ENCODE peak calls at places on chromosomes 13 and 19, in seven cellular contexts. Q, Y, J, S, D, N and A are unnamed samples.

GRCh38 chr13:64127856-64128255 is 2712.2 kb upstream of the PCDH20 start:
- DNase-seq in Q (no peak), Y (no peak), J (no peak), S (no peak), D (no peak), N (no peak), A (no peak)

GRCh38 chr13:66895780-66896179 is 334.4 kb downstream of the PCDH9 start:
- DNase-seq in Q (no peak), Y (no peak), J (no peak), S (no peak), D (no peak), N (no peak), A (no peak)

GRCh38 chr13:26589754-26590153 is 32.3 kb downstream of the WASF3 start:
- DNase-seq in Q (no peak), Y (no peak), J (no peak), S (no peak), D (peak), N (no peak), A (no peak)

GRCh38 chr19:6765738-6766356 is 1.4 kb downstream of the SH2D3A start:
- DNase-seq in Q (no peak), Y (no peak), J (no peak), S (peak), D (no peak), N (no peak), A (peak)

GRCh38 chr13:99660101-99660500 is 158.8 kb downstream of the TM9SF2 start:
- DNase-seq in Q (no peak), Y (no peak), J (no peak), S (no peak), D (no peak), N (no peak), A (no peak)

GRCh38 chr13:41352935-41353801 is 42.1 kb downstream of the NAA16 start:
- DNase-seq in Q (no peak), Y (peak), J (peak), S (no peak), D (peak), N (no peak), A (no peak)

GRCh38 chr19:4208385-4209094 is 20.8 kb upstream of the EBI3 start:
- DNase-seq in Q (no peak), Y (no peak), J (no peak), S (no peak), D (no peak), N (no peak), A (no peak)

GRCh38 chr19:33063356-33064116 is 1.2 kb downstream of the RHPN2 start:
- DNase-seq in Q (peak), Y (peak), J (no peak), S (peak), D (peak), N (no peak), A (no peak)

GRCh38 chr19:33621065-33621785 is 528 bp upstream of the CHST8 start:
- DNase-seq in Q (no peak), Y (no peak), J (no peak), S (no peak), D (no peak), N (no peak), A (no peak)

GRCh38 chr13:27599845-27600553 is 20.3 kb downstream of the LNX2 start:
- DNase-seq in Q (no peak), Y (no peak), J (no peak), S (no peak), D (peak), N (no peak), A (no peak)

GRCh38 chr19:45163156-45163555 is 2.4 kb upstream of the NKPD1 start:
- DNase-seq in Q (no peak), Y (no peak), J (no peak), S (no peak), D (no peak), N (no peak), A (no peak)

GRCh38 chr19:55486971-55487883 is 1.0 kb upstream of the SSC5D start:
- DNase-seq in Q (no peak), Y (peak), J (no peak), S (no peak), D (peak), N (peak), A (no peak)

GRCh38 chr13:113086991-113087922 is 18.3 kb upstream of the F7 start:
- DNase-seq in Q (no peak), Y (no peak), J (no peak), S (no peak), D (no peak), N (peak), A (no peak)

GRCh38 chr13:94706101-94706853 is 6.1 kb downstream of the SOX21 start:
- DNase-seq in Q (no peak), Y (no peak), J (no peak), S (no peak), D (no peak), N (no peak), A (no peak)

GRCh38 chr19:3340340-3340739 is 26.0 kb upstream of the NFIC start:
- DNase-seq in Q (no peak), Y (no peak), J (no peak), S (no peak), D (no peak), N (no peak), A (no peak)

GRCh38 chr19:41353466-41354342 is at the start of gene TGFB1:
- DNase-seq in Q (peak), Y (peak), J (peak), S (peak), D (peak), N (peak), A (peak)

GRCh38 chr19:38655148-38655824 is 7.8 kb downstream of the ACTN4 start:
- DNase-seq in Q (no peak), Y (no peak), J (no peak), S (no peak), D (no peak), N (no peak), A (no peak)

GRCh38 chr19:1851581-1852293 is 3.5 kb upstream of the REXO1 start:
- DNase-seq in Q (peak), Y (no peak), J (no peak), S (no peak), D (no peak), N (no peak), A (no peak)

GRCh38 chr13:79435549-79435948 is 29.5 kb upstream of the RBM26 start:
- DNase-seq in Q (no peak), Y (no peak), J (no peak), S (no peak), D (peak), N (no peak), A (no peak)

GRCh38 chr19:14393303-14393702 is 12.1 kb downstream of the ADGRE5 start:
- DNase-seq in Q (no peak), Y (no peak), J (no peak), S (no peak), D (no peak), N (no peak), A (no peak)

GRCh38 chr19:2039959-2040646 is 10.9 kb downstream of the MKNK2 start:
- DNase-seq in Q (peak), Y (no peak), J (no peak), S (no peak), D (no peak), N (no peak), A (no peak)

GRCh38 chr13:72788831-72789230 is 6.9 kb downstream of the PIBF1 start:
- DNase-seq in Q (no peak), Y (no peak), J (no peak), S (no peak), D (no peak), N (no peak), A (no peak)

GRCh38 chr13:83221256-83221655 is 661.0 kb downstream of the SLITRK1 start:
- DNase-seq in Q (no peak), Y (no peak), J (no peak), S (no peak), D (no peak), N (no peak), A (no peak)

GRCh38 chr13:51844862-51845573 is at the start of gene TMEM272:
- DNase-seq in Q (peak), Y (peak), J (no peak), S (peak), D (no peak), N (peak), A (peak)

GRCh38 chr13:44068737-44069136 is 189.0 kb downstream of the LACC1 start:
- DNase-seq in Q (no peak), Y (no peak), J (no peak), S (no peak), D (peak), N (no peak), A (no peak)

GRCh38 chr19:29119582-29119981 is 93.4 kb downstream of the UQCRFS1 start:
- DNase-seq in Q (no peak), Y (peak), J (no peak), S (no peak), D (no peak), N (no peak), A (peak)

GRCh38 chr19:7894612-7895309 is 6.5 kb downstream of the LRRC8E start:
- DNase-seq in Q (no peak), Y (no peak), J (no peak), S (no peak), D (no peak), N (no peak), A (no peak)
- TF ChIP-seq CTCF in Q (no peak), Y (no peak), J (no peak), S (no peak), D (no peak), N (no peak), A (no peak)

GRCh38 chr19:17121736-17122293 is 46.2 kb downstream of the MYO9B start:
- DNase-seq in Q (no peak), Y (no peak), J (no peak), S (no peak), D (peak), N (no peak), A (no peak)

GRCh38 chr19:17114414-17114831 is 38.8 kb downstream of the MYO9B start:
- DNase-seq in Q (no peak), Y (no peak), J (no peak), S (no peak), D (no peak), N (no peak), A (no peak)

GRCh38 chr19:17117250-17117789 is 41.7 kb downstream of the MYO9B start:
- DNase-seq in Q (no peak), Y (no peak), J (no peak), S (no peak), D (no peak), N (no peak), A (no peak)

GRCh38 chr19:17123041-17123440 is 47.5 kb downstream of the MYO9B start:
- DNase-seq in Q (no peak), Y (no peak), J (no peak), S (no peak), D (no peak), N (no peak), A (no peak)

DNA sequence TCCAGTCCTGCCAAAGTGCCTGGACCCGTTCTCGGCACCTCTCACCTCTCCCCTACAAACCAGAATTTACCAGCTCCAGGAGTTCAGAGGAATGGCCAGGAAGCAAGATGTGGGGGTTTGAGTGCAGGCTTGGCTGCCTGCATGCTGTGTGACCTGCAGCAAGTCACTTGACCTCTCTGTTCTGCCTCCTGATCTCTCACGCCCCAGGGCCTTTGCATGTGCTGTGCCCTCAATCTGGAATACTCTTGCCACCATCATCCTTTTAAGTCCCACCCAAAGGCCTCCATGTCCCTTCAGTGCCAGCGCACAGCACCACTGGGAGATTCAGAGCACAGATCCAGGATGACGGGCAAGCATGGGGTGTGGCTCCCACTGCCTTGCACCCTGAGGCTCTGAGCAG is 43.4 kb downstream of the MYO9B start:
- DNase-seq in Q (no peak), Y (no peak), J (no peak), S (no peak), D (no peak), N (no peak), A (no peak)
- TF ChIP-seq CTCF in Q (no peak), Y (no peak), J (no peak), S (no peak), D (no peak), N (no peak), A (no peak)

DNA sequence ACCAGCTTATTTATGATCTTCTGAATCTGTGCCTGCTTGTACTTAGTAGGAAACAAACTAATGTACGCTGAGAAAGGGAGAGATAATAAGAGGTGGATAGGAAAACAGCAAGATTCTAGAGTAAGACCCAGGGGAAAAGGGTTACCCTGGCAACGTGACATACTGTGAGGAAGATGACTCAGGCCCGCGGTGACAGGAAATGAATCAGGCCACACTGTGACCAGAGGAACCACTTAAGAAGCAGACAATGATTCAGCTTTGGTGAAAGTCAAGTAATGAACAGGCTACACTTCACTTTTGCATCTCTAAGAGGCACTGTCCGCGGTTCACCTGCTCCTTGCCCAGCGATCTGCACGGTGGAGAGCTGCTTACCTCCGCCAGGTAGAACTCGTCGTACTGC is 158.2 kb downstream of the NALCN start:
- DNase-seq in Q (no peak), Y (peak), J (no peak), S (no peak), D (peak), N (no peak), A (no peak)
- TF ChIP-seq CTCF in Q (no peak), Y (no peak), J (no peak), S (no peak), D (no peak), N (no peak), A (no peak)

GRCh38 chr19:47607564-47608073 is 1.3 kb upstream of the BICRA start:
- DNase-seq in Q (no peak), Y (no peak), J (no peak), S (no peak), D (no peak), N (no peak), A (no peak)

GRCh38 chr19:47609885-47610545 is 1.1 kb downstream of the BICRA start:
- DNase-seq in Q (peak), Y (peak), J (peak), S (peak), D (peak), N (peak), A (peak)

GRCh38 chr19:47608908-47609879 is at the start of gene BICRA:
- DNase-seq in Q (peak), Y (peak), J (peak), S (peak), D (peak), N (peak), A (peak)

GRCh38 chr19:47610546-47610894 is 1.6 kb downstream of the BICRA start:
- DNase-seq in Q (no peak), Y (no peak), J (no peak), S (no peak), D (no peak), N (no peak), A (no peak)

DNA sequence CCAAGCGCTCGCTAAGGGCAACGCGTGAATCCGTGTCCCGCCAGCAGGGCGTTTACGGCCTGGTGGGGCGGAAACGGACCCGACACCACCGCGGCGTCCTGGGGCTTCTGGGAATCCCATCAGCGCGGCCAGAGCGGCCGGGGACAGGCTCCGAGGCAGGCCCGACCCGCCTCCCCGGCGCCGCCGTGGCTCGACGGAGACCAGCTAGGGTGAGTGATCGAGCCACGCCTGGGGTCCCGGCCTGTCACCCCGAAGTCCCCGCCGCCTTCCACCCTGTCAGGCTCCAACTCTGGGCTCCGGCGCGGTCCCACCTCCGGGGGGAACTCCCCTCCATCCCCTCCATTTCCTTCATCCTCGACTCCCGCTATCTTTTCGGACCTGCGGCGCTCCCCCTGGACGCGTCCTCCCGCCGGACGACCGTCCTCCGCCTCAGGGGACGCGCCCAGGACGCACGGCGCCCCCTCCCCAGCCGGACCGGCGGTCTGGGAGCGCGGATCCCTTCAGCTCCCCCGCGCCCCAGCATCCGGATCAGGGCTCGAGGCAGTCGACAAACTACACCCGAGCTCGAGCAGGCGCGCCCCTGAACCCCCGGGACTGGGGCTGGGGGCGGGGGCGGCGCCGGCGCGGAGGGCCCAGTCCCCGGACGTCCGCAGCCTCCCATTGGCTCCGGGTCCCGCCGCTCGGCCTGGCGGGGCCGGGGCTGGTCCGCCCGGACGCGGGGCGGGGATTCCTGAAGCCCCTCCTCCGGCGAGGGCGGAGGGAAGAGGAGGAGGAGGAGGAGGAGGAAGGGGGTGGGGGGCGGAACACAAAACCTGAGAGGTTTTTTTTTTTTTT is 643 bp upstream of the BICRA start:
- DNase-seq in Q (peak), Y (peak), J (peak), S (peak), D (peak), N (peak), A (peak)
- TF ChIP-seq CTCF in Q (no peak), Y (no peak), J (no peak), S (no peak), D (peak), N (peak), A (peak)

GRCh38 chr19:57578487-57579205 is at the start of gene ZNF416:
- DNase-seq in Q (peak), Y (peak), J (peak), S (peak), D (peak), N (peak), A (peak)
- TF ChIP-seq CTCF in Q (no peak), Y (no peak), J (no peak), S (peak), D (peak), N (peak), A (peak)